ENCODE peak calls at places on chromosomes 5 and 9, in seven cellular contexts. H, W, X, U, A, Y and J are unnamed samples.

GRCh38 chr9:136854113-136854841 is 2.1 kb downstream of the MAMDC4 start:
- DNase-seq in H (no peak), W (no peak), X (no peak), U (no peak), A (no peak), Y (no peak), J (no peak)

GRCh38 chr5:149641000-149641576 is 59.8 kb downstream of the ARHGEF37 start:
- DNase-seq in H (no peak), W (peak; percentile 43), X (peak; percentile 41), U (no peak), A (no peak), Y (no peak), J (no peak)

GRCh38 chr9:129840024-129840423 is 4.8 kb downstream of the USP20 start:
- DNase-seq in H (no peak), W (no peak), X (no peak), U (no peak), A (peak; percentile 56), Y (no peak), J (no peak)

GRCh38 chr5:83354958-83355357 is 116.6 kb upstream of the VCAN start:
- DNase-seq in H (no peak), W (no peak), X (no peak), U (no peak), A (no peak), Y (no peak), J (peak; percentile 77)

GRCh38 chr9:95005276-95006141 is 279.0 kb downstream of the AOPEP start:
- DNase-seq in H (no peak), W (no peak), X (peak; percentile 43), U (peak; percentile 4), A (no peak), Y (no peak), J (peak; percentile 28)

GRCh38 chr5:149447373-149448367 is 68.6 kb upstream of the IL17B start:
- DNase-seq in H (no peak), W (no peak), X (no peak), U (no peak), A (no peak), Y (no peak), J (no peak)

GRCh38 chr5:155076379-155076778 is 62.8 kb downstream of the KIF4B start:
- DNase-seq in H (no peak), W (no peak), X (no peak), U (no peak), A (no peak), Y (no peak), J (no peak)

GRCh38 chr5:8952147-8952546 is 593.7 kb downstream of the SEMA5A start:
- DNase-seq in H (no peak), W (no peak), X (no peak), U (no peak), A (no peak), Y (no peak), J (no peak)

GRCh38 chr5:90390933-90391332 is 18.6 kb downstream of the CETN3 start:
- DNase-seq in H (no peak), W (no peak), X (no peak), U (no peak), A (no peak), Y (no peak), J (no peak)

GRCh38 chr5:8906303-8906967 is 639.4 kb downstream of the SEMA5A start:
- DNase-seq in H (no peak), W (no peak), X (peak; percentile 68), U (peak; percentile 97), A (no peak), Y (no peak), J (no peak)

GRCh38 chr9:127944586-127945218 is 7.0 kb upstream of the DPM2 start:
- DNase-seq in H (no peak), W (no peak), X (no peak), U (no peak), A (no peak), Y (no peak), J (no peak)

DNA sequence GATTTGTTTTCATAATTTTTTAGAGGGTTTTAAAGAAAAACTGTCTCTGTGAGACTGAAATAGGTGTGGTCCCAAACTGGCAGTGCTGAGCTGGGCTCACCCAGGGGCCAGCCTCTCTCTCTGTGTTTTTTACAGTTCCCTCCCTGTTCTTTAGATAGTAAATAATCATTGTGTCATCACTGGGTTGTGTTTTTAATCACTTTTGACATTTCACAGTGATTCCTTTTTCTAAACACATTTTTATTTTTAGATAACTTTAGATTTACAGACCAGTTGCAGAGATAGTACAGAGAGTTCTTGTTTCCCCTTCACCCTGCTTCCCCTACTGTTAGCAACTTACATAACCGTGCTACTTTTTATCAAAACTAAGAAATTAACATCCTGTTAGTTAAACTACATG is 44.4 kb downstream of the MAP1B start:
- DNase-seq in H (no peak), W (no peak), X (no peak), U (no peak), A (no peak), Y (no peak), J (no peak)
- H3K79me2 ChIP-seq in H (no peaks in the 10 kb centered on the region), W (peaks cover 29% of the 10 kb centered on the region), X (peaks cover 100% of the 10 kb centered on the region), U (no peaks in the 10 kb centered on the region), A (no peaks in the 10 kb centered on the region), Y (no peaks in the 10 kb centered on the region), J (peaks cover 97% of the 10 kb centered on the region)

DNA sequence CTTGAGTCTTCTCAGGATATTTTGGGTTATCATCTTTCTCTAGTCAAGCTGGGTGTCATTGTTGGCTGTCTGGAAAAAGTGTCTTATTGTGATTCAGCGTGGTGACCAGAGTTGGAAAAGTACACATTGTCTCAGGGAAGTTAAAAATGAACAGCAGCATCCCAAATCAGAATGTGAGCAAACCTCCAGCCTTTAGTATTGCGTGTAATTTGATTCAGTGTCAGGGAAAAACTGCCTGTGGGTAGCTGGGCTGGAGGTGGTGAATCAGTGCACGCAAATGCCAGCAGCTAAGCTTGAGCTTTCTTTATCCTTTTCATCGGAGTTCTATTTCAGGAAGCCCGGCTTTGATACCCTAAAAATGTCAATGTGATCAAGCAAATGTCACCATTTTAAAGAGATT is 25.9 kb upstream of the C5orf47 start:
- DNase-seq in H (no peak), W (no peak), X (peak; percentile 83), U (peak; percentile 88), A (no peak), Y (no peak), J (no peak)
- H3K4me3 ChIP-seq in H (no peak overlapping the region), W (peak overlapping the region; percentile 18), X (peak overlapping the region; percentile 63), U (peak overlapping the region; percentile 66), A (no peak overlapping the region), Y (no peak overlapping the region), J (peak overlapping the region; percentile 40)

GRCh38 chr5:111734013-111734412 is 23.0 kb downstream of the NREP start:
- DNase-seq in H (no peak), W (no peak), X (peak; percentile 76), U (no peak), A (no peak), Y (no peak), J (no peak)
- TF ChIP-seq EZH2phosphoT487 in H (no peak), W (no peak), X (no peak), U (no peak), A (no peak), Y (no peak), J (no peak)

GRCh38 chr5:159416438-159416837 is 86.2 kb upstream of the IL12B start:
- DNase-seq in H (no peak), W (no peak), X (no peak), U (no peak), A (no peak), Y (no peak), J (no peak)
- H3K79me2 ChIP-seq in H (no peaks in the 10 kb centered on the region), W (no peaks in the 10 kb centered on the region), X (no peaks in the 10 kb centered on the region), U (no peaks in the 10 kb centered on the region), A (no peaks in the 10 kb centered on the region), Y (no peaks in the 10 kb centered on the region), J (no peaks in the 10 kb centered on the region)

GRCh38 chr5:132486318-132487094 is 4.1 kb downstream of the IRF1 start:
- DNase-seq in H (no peak), W (no peak), X (no peak), U (no peak), A (no peak), Y (no peak), J (no peak)

GRCh38 chr5:132489051-132489770 is 1.4 kb downstream of the IRF1 start:
- DNase-seq in H (no peak), W (peak; percentile 6), X (no peak), U (no peak), A (peak; percentile 58), Y (no peak), J (no peak)

GRCh38 chr5:132488590-132488989 is 2.0 kb downstream of the IRF1 start:
- DNase-seq in H (no peak), W (peak; percentile 1), X (no peak), U (peak; percentile 60), A (no peak), Y (no peak), J (no peak)

GRCh38 chr5:132487095-132487428 is 3.5 kb downstream of the IRF1 start:
- DNase-seq in H (no peak), W (no peak), X (no peak), U (no peak), A (no peak), Y (no peak), J (no peak)

DNA sequence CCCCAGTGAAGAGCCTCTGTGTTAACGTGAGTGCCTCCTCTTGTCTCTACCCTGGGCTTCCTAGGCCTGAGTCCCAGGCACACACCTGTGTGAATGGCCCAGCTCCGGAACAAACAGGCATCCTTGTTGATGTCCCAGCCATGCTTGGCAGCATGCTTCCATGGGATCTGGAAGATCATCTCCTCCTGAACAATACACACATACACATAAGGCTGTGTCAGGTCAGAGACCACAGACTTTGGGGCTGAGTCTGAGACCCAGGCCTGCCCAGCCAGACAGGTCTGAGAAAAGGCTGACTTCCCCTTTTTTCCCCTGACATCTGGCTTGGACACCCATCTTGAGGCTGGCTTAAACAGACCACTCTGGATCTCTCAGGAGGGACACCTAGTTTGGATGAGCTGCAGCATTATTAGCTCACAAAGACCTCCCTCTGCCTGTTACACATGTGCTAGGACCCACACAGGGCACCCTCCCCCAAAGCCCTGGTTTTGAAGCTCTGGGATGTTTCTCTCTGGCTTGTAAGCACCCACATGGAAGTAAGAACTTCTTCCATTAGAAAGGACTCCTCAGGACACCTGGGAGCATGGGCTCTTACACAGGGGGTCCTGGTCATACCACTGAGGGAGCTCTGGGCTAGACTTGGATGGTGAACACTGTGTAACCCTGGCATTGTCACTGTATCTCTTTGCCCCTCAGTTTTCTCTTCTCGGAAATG is 2.6 kb downstream of the IRF1 start:
- DNase-seq in H (no peak), W (peak; percentile 2), X (no peak), U (no peak), A (peak; percentile 72), Y (no peak), J (no peak)
- H3K4me3 ChIP-seq in H (no peak overlapping the region), W (no peak overlapping the region), X (no peak overlapping the region), U (peak overlapping the region; percentile 97), A (peak overlapping the region; percentile 91), Y (peak overlapping the region; percentile 90), J (no peak overlapping the region)

GRCh38 chr5:42569325-42569724 is 146.1 kb downstream of the GHR start:
- DNase-seq in H (no peak), W (no peak), X (no peak), U (no peak), A (no peak), Y (no peak), J (no peak)

GRCh38 chr5:42570946-42571625 is 147.8 kb downstream of the GHR start:
- DNase-seq in H (no peak), W (no peak), X (peak; percentile 48), U (peak; percentile 50), A (no peak), Y (no peak), J (no peak)

GRCh38 chr5:42564689-42565356 is 141.6 kb downstream of the GHR start:
- DNase-seq in H (no peak), W (no peak), X (no peak), U (peak; percentile 15), A (no peak), Y (no peak), J (no peak)

GRCh38 chr5:42569953-42570548 is 146.8 kb downstream of the GHR start:
- DNase-seq in H (no peak), W (no peak), X (no peak), U (no peak), A (no peak), Y (no peak), J (no peak)

GRCh38 chr5:42566658-42567313 is 143.5 kb downstream of the GHR start:
- DNase-seq in H (no peak), W (no peak), X (no peak), U (no peak), A (no peak), Y (no peak), J (no peak)
- TF ChIP-seq EZH2phosphoT487 in H (no peak), W (no peak), X (no peak), U (no peak), A (no peak), Y (no peak), J (no peak)